ENCODE peak calls at places on chromosomes 5 and 9, in four cellular contexts. I, C, O and Y are unnamed samples.

GRCh38 chr5:135843571-135844337 is 9.3 kb downstream of the SLC25A48 start:
- DNase-seq in I (no peak), C (no peak), O (no peak), Y (peak)

GRCh38 chr9:110847661-110848060 is 179.1 kb downstream of the MUSK start:
- DNase-seq in I (no peak), C (no peak), O (no peak), Y (no peak)

GRCh38 chr9:95079461-95079860 is 238.0 kb downstream of the FANCC start:
- DNase-seq in I (no peak), C (no peak), O (peak), Y (no peak)

GRCh38 chr5:37519807-37520206 is 140.7 kb downstream of the WDR70 start:
- DNase-seq in I (no peak), C (no peak), O (no peak), Y (no peak)

GRCh38 chr5:116652196-116652729 is 77.6 kb upstream of the SEMA6A start:
- DNase-seq in I (no peak), C (no peak), O (no peak), Y (no peak)

GRCh38 chr5:2582507-2582906 is 169.0 kb downstream of the IRX2 start:
- DNase-seq in I (no peak), C (no peak), O (no peak), Y (no peak)

GRCh38 chr5:120446068-120446492 is 18.0 kb upstream of the PRR16 start:
- DNase-seq in I (no peak), C (no peak), O (no peak), Y (no peak)

GRCh38 chr5:163917741-163918140 is 412.3 kb downstream of the MAT2B start:
- DNase-seq in I (no peak), C (no peak), O (no peak), Y (no peak)

GRCh38 chr5:113125371-113125770 is 148.8 kb downstream of the DCP2 start:
- DNase-seq in I (no peak), C (no peak), O (no peak), Y (no peak)

GRCh38 chr9:113649054-113649453 is 185.5 kb downstream of the RGS3 start:
- DNase-seq in I (no peak), C (no peak), O (no peak), Y (no peak)

GRCh38 chr9:123927625-123928308 is 2.2 kb downstream of the DENND1A start:
- DNase-seq in I (no peak), C (no peak), O (no peak), Y (peak)

GRCh38 chr5:155978805-155979204 is 348.2 kb upstream of the SGCD start:
- DNase-seq in I (no peak), C (no peak), O (no peak), Y (no peak)

GRCh38 chr5:143889986-143890385 is 78.0 kb downstream of the HMHB1 start:
- DNase-seq in I (no peak), C (no peak), O (no peak), Y (no peak)

GRCh38 chr5:116075117-116075910 is 9.5 kb upstream of the COMMD10 start:
- DNase-seq in I (no peak), C (no peak), O (no peak), Y (no peak)

GRCh38 chr5:20833081-20833627 is 845.2 kb upstream of the CDH18 start:
- DNase-seq in I (no peak), C (no peak), O (no peak), Y (no peak)

GRCh38 chr9:93588641-93589609 is 12.5 kb downstream of the PHF2 start:
- DNase-seq in I (no peak), C (no peak), O (no peak), Y (no peak)

GRCh38 chr5:181160144-181160754 is 12.9 kb downstream of the OR2V2 start:
- DNase-seq in I (no peak), C (peak), O (no peak), Y (no peak)

GRCh38 chr5:10572451-10572850 is 8.6 kb downstream of the ANKRD33B start:
- DNase-seq in I (no peak), C (no peak), O (peak), Y (no peak)

GRCh38 chr9:29799227-29799626 is 2225.9 kb upstream of the C9orf72 start:
- DNase-seq in I (no peak), C (no peak), O (no peak), Y (no peak)

GRCh38 chr9:124661184-124661755 is 109.8 kb downstream of the NR6A1 start:
- DNase-seq in I (no peak), C (no peak), O (no peak), Y (no peak)

GRCh38 chr5:55538621-55539020 is 3.9 kb upstream of the PLPP1 start:
- DNase-seq in I (no peak), C (no peak), O (no peak), Y (no peak)

GRCh38 chr5:130066644-130067043 is 162.4 kb downstream of the CHSY3 start:
- DNase-seq in I (no peak), C (no peak), O (no peak), Y (no peak)

GRCh38 chr9:82650368-82650767 is 412.6 kb downstream of the RASEF start:
- DNase-seq in I (no peak), C (no peak), O (no peak), Y (no peak)

GRCh38 chr5:166211640-166212039 is 2079.8 kb upstream of the WWC1 start:
- DNase-seq in I (no peak), C (no peak), O (no peak), Y (no peak)

GRCh38 chr9:97672403-97672802 is 24.7 kb downstream of the XPA start:
- DNase-seq in I (no peak), C (no peak), O (no peak), Y (no peak)

GRCh38 chr5:151107738-151108520 is 27.1 kb upstream of the TNIP1 start:
- DNase-seq in I (no peak), C (no peak), O (peak), Y (peak)

GRCh38 chr5:127028822-127029457 is 1.4 kb downstream of the MARCHF3 start:
- DNase-seq in I (no peak), C (no peak), O (no peak), Y (peak)

GRCh38 chr5:83645936-83646335 is 74.7 kb downstream of the HAPLN1 start:
- DNase-seq in I (no peak), C (no peak), O (no peak), Y (no peak)

GRCh38 chr5:102540251-102540812 is 41.5 kb upstream of the SLCO6A1 start:
- DNase-seq in I (no peak), C (no peak), O (no peak), Y (no peak)

GRCh38 chr9:126790561-126790960 is 14.3 kb upstream of the ZBTB43 start:
- DNase-seq in I (no peak), C (no peak), O (no peak), Y (no peak)

GRCh38 chr9:99357575-99357974 is 135.5 kb downstream of the SEC61B start:
- DNase-seq in I (no peak), C (no peak), O (no peak), Y (no peak)

GRCh38 chr9:70442328-70442848 is 27.9 kb upstream of the KLF9 start:
- DNase-seq in I (no peak), C (no peak), O (no peak), Y (no peak)

GRCh38 chr9:130932220-130933069 is 6.6 kb downstream of the FIBCD1 start:
- DNase-seq in I (no peak), C (no peak), O (no peak), Y (no peak)
- TF ChIP-seq CTCF in I (no peak), C (no peak), O (no peak), Y (no peak)

DNA sequence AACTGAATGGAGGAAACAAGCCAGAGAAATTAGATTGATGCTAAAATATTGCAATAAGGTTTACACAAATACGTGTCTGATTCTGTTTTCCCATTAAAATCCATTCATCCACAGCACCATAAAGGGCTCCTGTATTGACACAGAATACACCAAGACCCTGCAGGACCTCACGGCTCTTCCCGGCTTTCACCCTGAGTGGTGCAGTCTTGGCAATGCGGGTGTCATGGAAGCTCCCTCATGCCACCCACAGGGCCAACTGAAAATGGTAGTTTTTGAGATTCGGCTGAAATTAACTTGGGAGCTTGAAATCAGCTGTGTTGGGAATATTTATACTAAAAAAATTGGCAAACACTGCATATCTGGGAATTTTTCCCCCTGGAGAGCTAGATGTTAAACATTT is 17.3 kb upstream of the EXOC3 start:
- DNase-seq in I (no peak), C (no peak), O (no peak), Y (no peak)
- TF ChIP-seq CTCF in I (no peak), C (no peak), O (no peak), Y (no peak)

GRCh38 chr9:133679056-133679455 is 42.9 kb downstream of the DBH start:
- DNase-seq in I (no peak), C (no peak), O (no peak), Y (no peak)
- TF ChIP-seq CTCF in I (no peak), C (no peak), O (no peak), Y (no peak)

GRCh38 chr9:115036691-115037090 is 81.3 kb downstream of the TNC start:
- DNase-seq in I (no peak), C (no peak), O (no peak), Y (no peak)

GRCh38 chr9:115034801-115035200 is 83.2 kb downstream of the TNC start:
- DNase-seq in I (no peak), C (no peak), O (no peak), Y (no peak)

GRCh38 chr9:115038138-115038537 is 79.8 kb downstream of the TNC start:
- DNase-seq in I (no peak), C (no peak), O (no peak), Y (no peak)

GRCh38 chr9:115033800-115034199 is 84.2 kb downstream of the TNC start:
- DNase-seq in I (no peak), C (no peak), O (no peak), Y (no peak)

GRCh38 chr9:115035872-115036612 is 81.9 kb downstream of the TNC start:
- DNase-seq in I (no peak), C (no peak), O (no peak), Y (no peak)
- TF ChIP-seq CTCF in I (no peak), C (no peak), O (no peak), Y (no peak)

DNA sequence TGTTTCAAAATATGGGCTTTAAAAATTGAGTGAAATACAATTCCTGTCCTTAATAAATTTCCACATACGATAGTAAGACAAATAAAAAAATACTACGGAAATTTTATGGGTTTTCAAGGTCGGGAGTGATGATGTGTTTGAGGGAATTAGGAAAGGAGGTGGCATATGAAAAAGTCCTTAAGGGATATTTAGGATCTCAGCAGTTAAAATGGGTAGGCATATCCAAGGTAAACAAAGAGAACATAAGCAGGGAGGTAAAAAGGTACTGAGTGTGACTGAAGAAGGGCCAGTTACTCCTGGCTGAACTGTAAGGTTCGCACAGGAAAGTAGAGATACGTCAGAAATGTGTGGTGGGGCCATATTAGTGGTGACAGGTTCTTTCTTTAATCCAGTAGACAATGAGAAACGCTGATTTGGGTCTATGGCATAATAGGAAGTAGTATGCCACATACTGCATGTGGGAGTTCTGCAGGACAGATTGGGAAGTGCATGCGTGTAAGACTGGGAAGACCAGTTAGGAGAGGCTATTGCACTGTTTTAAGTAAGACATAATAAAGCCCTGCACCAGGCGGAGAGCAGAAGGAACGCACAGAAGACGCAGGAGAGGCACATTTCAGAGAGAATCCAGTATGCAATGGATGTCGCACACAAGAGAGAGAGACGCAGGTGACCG is 932 bp upstream of the HMGCR start:
- DNase-seq in I (no peak), C (no peak), O (no peak), Y (peak)
- TF ChIP-seq CTCF in I (peak), C (no peak), O (peak), Y (peak)